ENCODE peak calls at places on chromosomes 1 and 21, in eight cellular contexts. H is tibial artery, S is SJSA1, E is fibroblast of lung, R is IMR-90, F is left lung, V is upper lobe of right lung, G is tibial nerve. C is an unnamed sample.
A peak's percentile ranks its signal among the peaks of the same experiment; 100 is the strongest.

GRCh38 chr1:241503444-241503843 is 16.1 kb downstream of the FH start:
- DNase-seq in G (no peak), S (no peak), F (no peak), R (no peak), H (no peak), E (no peak), V (no peak), C (no peak)

GRCh38 chr21:37878946-37879660 is 37.2 kb downstream of the KCNJ6 start:
- DNase-seq in S (peak; percentile 65), H (no peak), E (peak; percentile 77), G (no peak), R (peak; percentile 93), V (no peak), F (no peak), C (no peak)

GRCh38 chr1:229003233-229004031 is 267.5 kb upstream of the RAB4A start:
- DNase-seq in G (no peak), S (peak; percentile 64), F (no peak), V (no peak), H (peak; percentile 83), R (no peak), E (peak; percentile 26), C (no peak)

GRCh38 chr1:206803221-206803730 is 31.0 kb upstream of the IL10 start:
- DNase-seq in G (no peak), S (no peak), V (no peak), H (no peak), F (no peak), R (no peak), E (no peak), C (no peak)

GRCh38 chr1:174569240-174569639 is 121.5 kb downstream of the GPR52 start:
- DNase-seq in G (no peak), E (no peak), F (no peak), H (no peak), V (no peak), S (no peak), R (no peak), C (no peak)

GRCh38 chr1:238401138-238401537 is 510.4 kb upstream of the ZP4 start:
- DNase-seq in F (no peak), E (no peak), R (no peak), H (no peak), S (no peak), V (no peak), G (no peak), C (no peak)

GRCh38 chr1:227549892-227550291 is 13.5 kb upstream of the ZNF678 start:
- DNase-seq in R (no peak), E (no peak), F (no peak), H (no peak), G (no peak), S (no peak), V (no peak), C (no peak)

GRCh38 chr1:201326710-201327109 is 43.4 kb downstream of the PKP1 start:
- DNase-seq in E (no peak), H (no peak), R (no peak), V (peak; percentile 25), F (no peak), S (no peak), G (no peak), C (peak; percentile 10)

GRCh38 chr1:221440658-221441057 is 301.2 kb downstream of the DUSP10 start:
- DNase-seq in H (no peak), S (no peak), G (no peak), V (no peak), E (peak; percentile 62), R (no peak), F (no peak), C (no peak)

GRCh38 chr21:29301703-29302102 is 3.0 kb downstream of the BACH1 start:
- DNase-seq in S (no peak), E (no peak), F (no peak), G (no peak), V (no peak), H (no peak), R (no peak), C (no peak)

GRCh38 chr1:167082511-167083027 is 7.6 kb downstream of the GPA33 start:
- DNase-seq in E (no peak), H (no peak), V (no peak), F (no peak), R (no peak), S (no peak), G (no peak), C (no peak)

DNA sequence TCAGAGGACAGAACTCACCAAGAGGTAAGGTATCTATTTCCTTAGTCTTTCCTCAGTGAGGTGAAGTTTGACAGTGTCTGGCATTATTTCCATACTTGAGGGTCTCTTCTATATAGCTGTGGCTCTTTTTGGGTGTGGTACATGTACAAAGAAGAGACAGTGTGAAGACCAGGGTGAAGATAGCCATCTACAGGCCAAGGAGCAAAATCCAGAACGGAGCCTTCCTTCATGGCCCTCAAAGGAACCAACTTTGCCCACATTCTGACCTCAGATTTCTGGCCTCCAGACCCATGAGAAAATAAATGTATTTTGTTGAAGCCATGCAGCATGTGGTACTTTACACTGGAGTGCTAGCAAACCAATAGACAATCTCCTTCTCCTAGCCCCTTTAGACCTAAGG is 858.5 kb upstream of the B3GALT2 start:
- DNase-seq in H (no peak), G (no peak), V (no peak), F (no peak), S (no peak), E (no peak), R (no peak), C (no peak)
- H3K27ac ChIP-seq in H (no peak overlapping the region), G (no peak overlapping the region), V (no peak overlapping the region), F (no peak overlapping the region), S (peak overlapping the region; percentile 25), E (no peak overlapping the region), R (no peak overlapping the region), C (no peak overlapping the region)

GRCh38 chr1:12480748-12481362 is 137.2 kb downstream of the DHRS3 start:
- DNase-seq in E (peak; percentile 89), G (no peak), R (peak; percentile 96), S (peak; percentile 72), F (no peak), V (no peak), H (no peak), C (no peak)
- H3K4me1 ChIP-seq in E (peaks cover 28% of the 10 kb centered on the region), G (peaks cover 66% of the 10 kb centered on the region), R (peaks cover 46% of the 10 kb centered on the region), S (peaks cover 87% of the 10 kb centered on the region), F (peaks cover 49% of the 10 kb centered on the region), V (peaks cover 62% of the 10 kb centered on the region), H (peaks cover 77% of the 10 kb centered on the region), C (peaks cover 70% of the 10 kb centered on the region)

GRCh38 chr1:89068291-89068690 is 3.3 kb upstream of the GBP1 start:
- DNase-seq in R (peak; percentile 73), F (no peak), S (no peak), E (peak; percentile 34), G (no peak), H (no peak), V (no peak), C (no peak)

GRCh38 chr1:89069955-89070354 is 4.9 kb upstream of the GBP1 start:
- DNase-seq in H (no peak), G (no peak), S (no peak), R (no peak), F (no peak), V (no peak), E (peak; percentile 28), C (no peak)

GRCh38 chr1:89065077-89065868 is at the start of gene GBP1:
- DNase-seq in V (no peak), S (no peak), E (peak; percentile 96), G (peak; percentile 61), H (no peak), F (no peak), R (peak; percentile 88), C (no peak)

GRCh38 chr1:89070509-89070908 is 5.5 kb upstream of the GBP1 start:
- DNase-seq in E (no peak), R (no peak), V (no peak), H (no peak), F (no peak), S (no peak), G (no peak), C (no peak)
- H3K4me3 ChIP-seq in E (no peak overlapping the region), R (no peak overlapping the region), V (peak overlapping the region; percentile 28), H (peak overlapping the region; percentile 26), F (no peak overlapping the region), S (peak overlapping the region; percentile 19), G (peak overlapping the region; percentile 25), C (peak overlapping the region; percentile 36)

GRCh38 chr1:24805534-24806301 is 60.5 kb downstream of the CLIC4 start:
- DNase-seq in R (peak; percentile 89), V (no peak), G (no peak), F (peak; percentile 48), S (peak; percentile 71), H (no peak), E (peak; percentile 75), C (no peak)
- H3K27ac ChIP-seq in R (no peak overlapping the region), V (peak overlapping the region; percentile 28), G (peak overlapping the region; percentile 98), F (peak overlapping the region; percentile 37), S (peak overlapping the region; percentile 2), H (peak overlapping the region; percentile 3), E (no peak overlapping the region), C (no peak overlapping the region)

GRCh38 chr1:1779691-1780597 is 1.7 kb upstream of the NADK start:
- DNase-seq in G (peak; percentile 76), V (peak; percentile 79), E (peak; percentile 63), R (peak; percentile 34), F (peak; percentile 83), H (peak; percentile 84), S (no peak), C (peak; percentile 82)

GRCh38 chr1:1778827-1779675 is 781 bp upstream of the NADK start:
- DNase-seq in G (peak; percentile 56), E (no peak), F (peak; percentile 94), R (no peak), S (no peak), V (peak; percentile 97), H (peak; percentile 86), C (peak; percentile 96)

GRCh38 chr1:1776672-1777393 is 1.4 kb downstream of the NADK start:
- DNase-seq in S (no peak), V (no peak), H (no peak), R (no peak), G (no peak), E (no peak), F (no peak), C (peak; percentile 2)

GRCh38 chr1:1777510-1777909 is 760 bp downstream of the NADK start:
- DNase-seq in E (peak; percentile 71), R (no peak), G (peak; percentile 57), F (no peak), V (no peak), H (peak; percentile 87), S (no peak), C (no peak)

GRCh38 chr1:1777950-1778826 is at the start of gene NADK:
- DNase-seq in S (no peak), V (peak; percentile 90), F (peak; percentile 56), H (peak; percentile 79), E (peak; percentile 39), R (peak; percentile 35), G (no peak), C (peak; percentile 78)
- H3K4me1 ChIP-seq in S (peaks cover 50% of the 10 kb centered on the region), V (peaks cover 73% of the 10 kb centered on the region), F (peaks cover 84% of the 10 kb centered on the region), H (peaks cover 69% of the 10 kb centered on the region), E (peaks cover 19% of the 10 kb centered on the region), R (peaks cover 22% of the 10 kb centered on the region), G (peaks cover 71% of the 10 kb centered on the region), C (peaks cover 82% of the 10 kb centered on the region)